ENCODE peak calls at places on chromosomes 3 and 15, in six cellular contexts. L, X, V, Q, R and B are unnamed samples.

GRCh38 chr15:63332367-63333078 is 49.1 kb downstream of the CA12 start:
- DNase-seq in X (peak; percentile 28), R (no peak), V (no peak), Q (no peak), L (no peak), B (no peak)

GRCh38 chr15:56918907-56919707 is 663 bp downstream of the TCF12 start:
- DNase-seq in Q (no peak), R (peak; percentile 61), V (no peak), X (no peak), L (peak; percentile 90), B (peak; percentile 50)

GRCh38 chr3:49998326-49998725 is 58.4 kb downstream of the RBM6 start:
- DNase-seq in R (no peak), L (no peak), V (no peak), Q (no peak), X (no peak), B (no peak)

GRCh38 chr15:70788114-70789049 is 25.0 kb upstream of the UACA start:
- DNase-seq in X (peak; percentile 13), Q (no peak), V (no peak), R (no peak), L (no peak), B (no peak)

GRCh38 chr3:157170861-157171260 is 10.9 kb upstream of the CCNL1 start:
- DNase-seq in X (no peak), Q (no peak), V (no peak), R (no peak), L (no peak), B (no peak)

GRCh38 chr3:50516048-50516871 is 12.8 kb upstream of the CACNA2D2 start:
- DNase-seq in X (no peak), L (peak; percentile 81), V (peak; percentile 46), R (peak; percentile 22), Q (no peak), B (no peak)

GRCh38 chr3:115148142-115148790 is 1.2 kb upstream of the ZBTB20 start:
- DNase-seq in Q (no peak), R (no peak), L (no peak), V (no peak), X (no peak), B (no peak)

GRCh38 chr3:184345678-184346144 is 8.3 kb downstream of the FAM131A start:
- DNase-seq in R (peak; percentile 86), X (peak; percentile 80), L (no peak), Q (no peak), V (no peak), B (peak; percentile 48)

GRCh38 chr3:71372369-71372768 is 211.2 kb downstream of the FOXP1 start:
- DNase-seq in X (no peak), L (no peak), R (peak; percentile 34), Q (no peak), V (no peak), B (no peak)

GRCh38 chr15:41483115-41483514 is 10.6 kb upstream of the ITPKA start:
- DNase-seq in V (no peak), R (no peak), Q (peak; percentile 57), L (no peak), X (no peak), B (no peak)

GRCh38 chr3:162166543-162166942 is 669.9 kb downstream of the OTOL1 start:
- DNase-seq in X (no peak), R (no peak), V (no peak), Q (no peak), L (no peak), B (no peak)

GRCh38 chr3:181700168-181701087 is 11.3 kb upstream of the SOX2 start:
- DNase-seq in X (peak; percentile 69), L (no peak), Q (peak; percentile 21), R (peak; percentile 64), V (no peak), B (no peak)

GRCh38 chr3:101836907-101837598 is 12.3 kb upstream of the NFKBIZ start:
- DNase-seq in Q (no peak), R (no peak), L (no peak), V (no peak), X (no peak), B (no peak)

GRCh38 chr15:29433050-29433318 is 163.4 kb upstream of the NSMCE3 start:
- DNase-seq in V (no peak), L (no peak), Q (no peak), R (no peak), X (no peak), B (no peak)

GRCh38 chr15:101250931-101251829 is 668 bp downstream of the CHSY1 start:
- DNase-seq in V (no peak), L (peak; percentile 91), R (no peak), Q (no peak), X (no peak), B (no peak)

GRCh38 chr15:75067123-75067854 is 43.9 kb downstream of the PPCDC start:
- DNase-seq in X (peak; percentile 12), R (no peak), V (no peak), Q (no peak), L (no peak), B (no peak)

GRCh38 chr3:88262527-88262926 is 112.8 kb downstream of the C3orf38 start:
- DNase-seq in V (no peak), Q (no peak), X (no peak), R (no peak), L (no peak), B (no peak)

GRCh38 chr3:48077835-48078234 is 61.6 kb upstream of the MAP4 start:
- DNase-seq in V (no peak), L (no peak), Q (no peak), R (no peak), X (no peak), B (no peak)

GRCh38 chr15:90173372-90173771 is 27.8 kb upstream of the SEMA4B start:
- DNase-seq in X (no peak), Q (no peak), V (no peak), L (no peak), R (no peak), B (no peak)

GRCh38 chr15:90177012-90177411 is 24.1 kb upstream of the SEMA4B start:
- DNase-seq in R (no peak), X (no peak), L (no peak), V (no peak), Q (no peak), B (no peak)

GRCh38 chr15:90178468-90179435 is 22.4 kb upstream of the SEMA4B start:
- DNase-seq in R (no peak), Q (peak; percentile 64), V (no peak), X (no peak), L (peak; percentile 41), B (no peak)

DNA sequence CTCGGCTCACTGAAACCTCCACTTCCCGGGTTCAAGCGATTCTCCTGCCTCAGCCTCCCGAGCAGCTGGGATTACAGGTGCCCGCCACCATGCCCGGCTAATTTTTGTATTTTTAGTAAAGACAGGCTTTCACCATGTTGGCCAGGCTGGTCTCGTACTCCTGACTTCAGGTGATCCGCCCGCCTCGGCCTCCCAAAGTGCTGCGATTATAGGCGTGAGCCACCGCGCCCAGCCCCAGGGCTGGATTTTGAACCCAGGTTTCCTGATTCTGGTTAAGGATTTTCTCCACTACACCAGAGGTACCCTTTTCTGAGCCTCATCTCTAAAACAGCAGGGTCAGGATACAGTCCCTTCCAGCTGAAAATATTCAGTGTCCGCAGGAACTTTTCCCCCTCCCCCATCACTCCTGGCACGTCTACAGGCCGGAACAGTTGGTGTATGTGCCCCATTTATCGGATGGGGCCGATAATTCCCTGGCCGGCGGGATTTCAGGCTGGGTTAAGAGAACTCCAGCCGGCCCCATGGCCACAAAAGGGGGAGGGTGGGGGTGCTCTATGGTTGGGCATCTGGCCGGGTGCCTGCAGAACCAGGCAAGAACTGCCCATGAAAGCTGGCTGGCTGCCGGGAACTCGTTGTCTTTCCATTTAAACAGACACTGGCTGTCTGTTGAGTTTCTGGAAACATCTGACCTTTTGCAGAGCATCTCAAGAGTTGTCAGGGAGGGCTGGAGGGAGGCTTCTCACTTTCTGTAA is 26.8 kb upstream of the SEMA4B start:
- DNase-seq in Q (no peak), X (no peak), R (peak; percentile 80), V (no peak), L (no peak), B (no peak)
- TF ChIP-seq POLR2AphosphoS5 in Q (no peak), X (no peak), R (peak; percentile 81), V (no peak), L (peak; percentile 63), B (no peak)

GRCh38 chr15:67011620-67012005 is 53.8 kb upstream of the SMAD3 start:
- DNase-seq in V (no peak), Q (no peak), X (no peak), R (no peak), L (no peak), B (no peak)

GRCh38 chr15:67010898-67011619 is 54.3 kb upstream of the SMAD3 start:
- DNase-seq in R (no peak), V (no peak), X (no peak), L (no peak), Q (no peak), B (no peak)

GRCh38 chr15:67017318-67017717 is 48.1 kb upstream of the SMAD3 start:
- DNase-seq in L (no peak), Q (no peak), X (no peak), R (no peak), V (no peak), B (no peak)

GRCh38 chr15:67009576-67010569 is 55.5 kb upstream of the SMAD3 start:
- DNase-seq in X (no peak), L (no peak), Q (no peak), R (no peak), V (no peak), B (no peak)

GRCh38 chr15:67013696-67014095 is 51.7 kb upstream of the SMAD3 start:
- DNase-seq in Q (no peak), V (no peak), R (no peak), L (no peak), X (no peak), B (no peak)
- TF ChIP-seq POLR2A in Q (no peak), V (no peak), R (no peak), L (no peak), X (no peak), B (no peak)

GRCh38 chr15:86515625-86516024 is 436.0 kb downstream of the AGBL1 start:
- DNase-seq in X (no peak), L (no peak), Q (no peak), V (no peak), R (no peak), B (no peak)
- TF ChIP-seq POLR2AphosphoS5 in X (no peak), L (no peak), Q (no peak), V (no peak), R (no peak), B (no peak)

GRCh38 chr3:171806200-171807128 is 3.8 kb downstream of the PLD1 start:
- DNase-seq in Q (no peak), V (no peak), X (no peak), R (no peak), L (no peak), B (no peak)
- TF ChIP-seq POLR2A in Q (no peak), V (no peak), X (no peak), R (no peak), L (no peak), B (no peak)